ENCODE peak calls at places on chromosomes 3 and 15, in eight cellular contexts. H is activated CD8-positive, alpha-beta T cell treated with anti-CD3 and anti-CD28 coated beads for 36 hours; B is choroid plexus epithelial cell; C is astrocyte of the spinal cord; Y is fibroblast of pulmonary artery; P is HepG2; G is left ventricle myocardium inferior; N is nephron progenitor cell. W is an unnamed sample.

GRCh38 chr3:46845397-46845859 is 17.8 kb downstream of the MYL3 start:
- DNase-seq in H (peak), B (peak), C (peak), Y (peak), P (no peak), G (peak), N (peak), W (peak)

GRCh38 chr15:90046289-90046688 is 45.2 kb downstream of the ZNF710 start:
- DNase-seq in H (no peak), B (no peak), C (no peak), Y (no peak), P (no peak), G (no peak), N (no peak), W (no peak)

GRCh38 chr3:114863848-114864247 is 283.2 kb downstream of the ZBTB20 start:
- DNase-seq in H (no peak), B (peak), C (no peak), Y (no peak), P (no peak), G (no peak), N (no peak), W (peak)

GRCh38 chr3:186080849-186081438 is 27.9 kb downstream of the ETV5 start:
- DNase-seq in H (no peak), B (no peak), C (no peak), Y (no peak), P (no peak), G (no peak), N (no peak), W (no peak)

GRCh38 chr15:47570451-47570850 is 146.9 kb upstream of the SEMA6D start:
- DNase-seq in H (no peak), B (no peak), C (no peak), Y (no peak), P (no peak), G (no peak), N (no peak), W (no peak)

GRCh38 chr15:88834211-88834812 is 31.1 kb downstream of the ACAN start:
- DNase-seq in H (peak), B (peak), C (peak), Y (peak), P (no peak), G (peak), N (peak), W (no peak)

GRCh38 chr3:141646760-141647561 is 91.1 kb upstream of the RNF7 start:
- DNase-seq in H (no peak), B (peak), C (peak), Y (peak), P (peak), G (no peak), N (no peak), W (no peak)

GRCh38 chr15:76968310-76968709 is 26.6 kb upstream of the PSTPIP1 start:
- DNase-seq in H (no peak), B (no peak), C (no peak), Y (peak), P (no peak), G (no peak), N (no peak), W (no peak)

GRCh38 chr3:57778499-57778898 is 22.4 kb downstream of the SLMAP start:
- DNase-seq in H (no peak), B (peak), C (no peak), Y (peak), P (no peak), G (no peak), N (no peak), W (no peak)

GRCh38 chr15:74234598-74234875 is 1.6 kb upstream of the CCDC33 start:
- DNase-seq in H (no peak), B (no peak), C (no peak), Y (no peak), P (no peak), G (no peak), N (no peak), W (no peak)

GRCh38 chr3:59240856-59241255 is 191.0 kb upstream of the CFAP20DC start:
- DNase-seq in H (no peak), B (no peak), C (no peak), Y (no peak), P (no peak), G (no peak), N (no peak), W (no peak)

GRCh38 chr3:197519801-197520211 is 36.0 kb downstream of the BDH1 start:
- DNase-seq in H (no peak), B (no peak), C (no peak), Y (no peak), P (no peak), G (no peak), N (no peak), W (no peak)

GRCh38 chr15:56369234-56369633 is 4.0 kb downstream of the TEX9 start:
- DNase-seq in H (no peak), B (no peak), C (no peak), Y (no peak), P (no peak), G (no peak), N (no peak), W (no peak)

GRCh38 chr3:183210862-183211341 is 42.2 kb upstream of the B3GNT5 start:
- DNase-seq in H (peak), B (no peak), C (no peak), Y (no peak), P (no peak), G (no peak), N (no peak), W (no peak)

GRCh38 chr15:81098884-81099601 is 35.0 kb upstream of the CFAP161 start:
- DNase-seq in H (no peak), B (no peak), C (no peak), Y (peak), P (no peak), G (peak), N (no peak), W (no peak)

GRCh38 chr3:109023656-109024254 is 70.1 kb upstream of the GUCA1C start:
- DNase-seq in H (peak), B (peak), C (peak), Y (peak), P (peak), G (no peak), N (peak), W (peak)

GRCh38 chr15:62638220-62638619 is 404.3 kb upstream of the TPM1 start:
- DNase-seq in H (no peak), B (no peak), C (no peak), Y (no peak), P (no peak), G (no peak), N (no peak), W (no peak)

GRCh38 chr15:88954431-88955277 is 41.5 kb upstream of the MFGE8 start:
- DNase-seq in H (no peak), B (peak), C (peak), Y (peak), P (no peak), G (peak), N (peak), W (no peak)

GRCh38 chr3:176505878-176506621 is 691.2 kb downstream of the TBL1XR1 start:
- DNase-seq in H (no peak), B (no peak), C (no peak), Y (no peak), P (no peak), G (no peak), N (no peak), W (no peak)

GRCh38 chr3:189714991-189715961 is 84.1 kb downstream of the TP63 start:
- DNase-seq in H (no peak), B (peak), C (peak), Y (peak), P (no peak), G (no peak), N (no peak), W (peak)

GRCh38 chr3:177744873-177745646 is 547.8 kb upstream of the TBL1XR1 start:
- DNase-seq in H (no peak), B (peak), C (peak), Y (peak), P (no peak), G (peak), N (no peak), W (no peak)

GRCh38 chr3:31041161-31041978 is 146.9 kb upstream of the GADL1 start:
- DNase-seq in H (no peak), B (peak), C (peak), Y (peak), P (peak), G (no peak), N (no peak), W (no peak)

GRCh38 chr3:51408021-51408420 is 16.9 kb downstream of the RBM15B start:
- DNase-seq in H (no peak), B (no peak), C (no peak), Y (no peak), P (no peak), G (no peak), N (no peak), W (no peak)

DNA sequence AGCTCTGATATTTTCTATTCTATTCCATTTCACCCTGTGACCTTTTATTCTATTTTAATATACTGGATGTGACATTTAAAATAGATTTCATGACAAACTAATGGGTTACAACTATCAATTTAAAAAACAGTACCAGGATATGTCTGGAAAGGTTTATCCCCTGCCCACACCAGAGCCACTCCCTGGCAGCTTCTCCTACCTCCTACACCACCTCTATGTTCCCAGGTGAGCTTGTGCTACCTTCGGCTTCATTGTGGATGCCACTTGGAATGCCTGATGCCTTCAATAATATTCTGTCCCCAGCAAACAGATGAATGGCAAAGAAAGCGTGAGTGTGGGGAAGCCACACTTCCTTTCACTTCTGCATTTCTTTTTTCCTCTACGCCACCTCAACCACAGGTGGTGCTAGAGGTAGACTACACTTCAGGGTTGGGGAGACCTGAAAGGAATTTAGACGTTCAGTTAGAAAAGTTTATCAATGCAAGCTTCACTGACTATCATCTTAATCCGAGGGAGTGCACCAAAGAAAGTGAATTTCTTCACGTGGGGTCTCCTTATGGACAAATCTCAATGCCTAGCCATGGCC is 213.0 kb downstream of the SSR3 start:
- DNase-seq in H (no peak), B (no peak), C (no peak), Y (no peak), P (no peak), G (no peak), N (no peak), W (peak)
- TF ChIP-seq CTCF in H (no peak), B (no peak), C (no peak), Y (no peak), P (no peak), G (no peak), N (no peak), W (peak)

GRCh38 chr3:160842021-160843005 is 86.3 kb downstream of the PPM1L start:
- DNase-seq in H (no peak), B (no peak), C (no peak), Y (no peak), P (no peak), G (no peak), N (no peak), W (no peak)

GRCh38 chr3:160837394-160837975 is 81.5 kb downstream of the PPM1L start:
- DNase-seq in H (peak), B (no peak), C (no peak), Y (no peak), P (no peak), G (no peak), N (peak), W (no peak)

GRCh38 chr3:160840590-160840989 is 84.6 kb downstream of the PPM1L start:
- DNase-seq in H (no peak), B (no peak), C (no peak), Y (no peak), P (no peak), G (no peak), N (no peak), W (no peak)

GRCh38 chr3:160841455-160841854 is 85.4 kb downstream of the PPM1L start:
- DNase-seq in H (no peak), B (no peak), C (no peak), Y (no peak), P (no peak), G (no peak), N (no peak), W (no peak)
- TF ChIP-seq CTCF in H (no peak), B (no peak), C (no peak), Y (no peak), P (no peak), G (peak), N (no peak), W (peak)

DNA sequence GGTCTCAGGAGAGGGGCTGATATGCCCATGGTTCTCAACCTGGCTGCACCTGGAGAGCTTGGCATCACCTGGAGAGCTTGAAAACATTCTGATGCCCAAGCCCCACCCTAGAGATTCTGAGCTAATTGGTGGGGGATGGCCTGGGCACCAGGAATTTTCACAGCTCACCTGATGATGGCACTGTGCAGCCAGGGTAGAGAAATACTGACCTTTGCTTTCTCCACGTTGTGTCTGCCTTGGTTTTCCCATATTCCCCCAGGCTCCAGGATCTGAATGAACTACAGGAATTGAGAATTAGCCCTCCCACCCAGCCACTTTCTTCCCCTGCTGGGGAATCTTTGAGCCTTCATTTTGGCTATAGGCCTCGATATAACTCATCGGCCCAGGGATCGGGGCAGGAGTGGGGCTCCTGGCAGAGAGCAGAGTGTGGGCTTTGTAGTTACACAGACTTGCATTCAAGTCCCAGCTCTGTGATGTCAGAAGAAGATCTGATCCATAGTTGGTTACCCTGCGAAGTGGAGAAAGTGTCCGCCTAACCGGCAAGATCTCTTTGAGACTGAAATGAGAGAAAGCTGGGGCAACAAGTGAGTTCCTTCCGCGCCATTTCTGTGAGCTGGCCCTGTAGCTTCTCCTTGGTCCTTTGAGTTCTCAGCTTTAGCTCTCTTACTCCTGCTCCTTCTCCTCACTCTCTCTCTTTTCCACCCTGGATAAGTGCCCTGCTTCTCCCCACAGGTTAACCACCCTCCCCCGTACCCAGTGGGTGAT is 33.1 kb upstream of the UBE2Q2 start:
- DNase-seq in H (peak), B (peak), C (peak), Y (peak), P (peak), G (no peak), N (no peak), W (peak)
- TF ChIP-seq CTCF in H (no peak), B (peak), C (peak), Y (peak), P (peak), G (peak), N (no peak), W (peak)

DNA sequence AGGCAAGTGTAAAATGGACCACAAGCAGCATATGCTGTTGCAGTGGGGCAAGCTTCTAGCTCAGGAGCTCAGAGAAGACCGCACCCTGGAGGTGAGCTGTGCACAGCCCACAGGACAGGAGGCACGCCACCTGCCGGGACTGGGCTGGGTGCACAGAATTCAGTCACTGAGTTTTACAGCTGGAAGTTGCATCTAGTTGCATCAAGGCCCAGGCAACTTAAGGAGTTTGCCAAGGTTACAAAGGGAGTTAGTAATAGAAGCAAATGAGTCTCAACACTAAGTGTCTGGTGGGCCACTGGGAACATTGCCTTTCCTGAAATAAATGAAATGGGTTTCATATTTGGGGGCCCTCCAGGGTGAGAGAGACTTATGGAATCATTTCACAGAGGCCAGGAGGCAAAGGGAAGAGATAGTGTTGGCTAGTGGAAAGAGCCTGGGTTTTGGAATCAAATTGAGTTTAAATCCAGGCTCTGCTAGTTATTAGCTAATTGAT is 36.0 kb upstream of the TIMP4 start:
- DNase-seq in H (peak), B (peak), C (no peak), Y (peak), P (peak), G (no peak), N (no peak), W (no peak)
- TF ChIP-seq CTCF in H (no peak), B (peak), C (no peak), Y (no peak), P (peak), G (no peak), N (no peak), W (peak)

DNA sequence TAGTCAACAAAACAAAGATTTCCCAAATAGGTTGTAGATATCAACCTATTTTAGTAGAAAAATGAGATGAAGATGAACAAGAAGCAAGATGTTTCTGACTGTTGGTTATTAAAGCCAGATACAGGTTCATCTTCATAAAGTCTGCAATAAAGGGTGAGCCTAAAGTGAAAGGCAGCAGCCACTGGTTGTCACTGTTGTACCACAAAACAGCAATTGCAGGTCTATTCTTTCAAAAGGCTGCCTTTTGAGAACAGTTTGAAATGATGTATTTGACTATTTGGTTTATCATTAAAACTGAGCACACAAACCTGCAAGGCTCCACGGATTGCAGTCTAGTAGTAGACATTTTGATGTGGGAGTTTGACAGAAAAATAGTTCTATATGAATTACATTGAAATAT is 543.4 kb downstream of the GBE1 start:
- DNase-seq in H (no peak), B (peak), C (peak), Y (peak), P (peak), G (no peak), N (peak), W (no peak)
- TF ChIP-seq CTCF in H (no peak), B (peak), C (peak), Y (peak), P (peak), G (no peak), N (peak), W (peak)

DNA sequence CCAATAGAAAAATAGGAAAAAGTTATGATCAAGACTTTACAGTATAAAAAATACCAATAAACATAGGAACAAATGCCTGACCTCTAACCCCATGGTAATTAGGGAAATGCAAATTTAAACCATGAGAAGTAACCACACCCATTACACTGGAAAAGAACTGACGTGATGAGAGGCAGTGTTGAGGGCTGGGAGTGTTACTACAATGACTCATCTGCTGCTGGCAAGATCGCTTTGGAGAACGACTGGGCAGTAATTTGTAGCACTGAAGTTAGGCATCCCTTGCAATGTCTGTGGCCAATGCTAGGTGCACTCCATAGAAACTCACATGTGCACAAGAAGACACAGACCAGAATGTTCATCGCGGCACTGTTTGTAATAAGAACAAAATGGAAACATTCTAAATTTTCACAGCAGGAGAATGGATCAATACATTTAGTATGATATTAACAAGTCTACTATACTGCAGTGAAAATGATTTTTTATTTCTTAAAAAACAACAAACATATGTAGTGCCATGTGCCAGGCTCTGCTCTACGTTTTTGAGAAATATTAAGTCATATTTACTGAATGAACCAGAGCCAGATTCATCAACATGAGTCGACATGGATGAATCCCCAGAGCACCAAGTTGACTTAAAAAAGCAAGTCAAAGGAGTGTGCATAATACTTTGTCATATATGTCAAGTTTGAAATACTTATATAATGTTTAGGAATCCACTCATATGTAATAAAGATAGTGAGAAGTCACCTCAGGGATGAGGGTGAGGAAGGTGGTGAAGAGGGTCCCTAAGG is 37.6 kb upstream of the EPHB3 start:
- DNase-seq in H (peak), B (peak), C (peak), Y (peak), P (no peak), G (no peak), N (no peak), W (no peak)
- TF ChIP-seq CTCF in H (no peak), B (no peak), C (no peak), Y (no peak), P (no peak), G (no peak), N (no peak), W (no peak)

GRCh38 chr3:192914873-192915272 is 2.8 kb downstream of the MB21D2 start:
- DNase-seq in H (no peak), B (no peak), C (no peak), Y (no peak), P (no peak), G (no peak), N (no peak), W (no peak)

GRCh38 chr3:192913540-192913939 is 4.1 kb downstream of the MB21D2 start:
- DNase-seq in H (no peak), B (no peak), C (no peak), Y (no peak), P (no peak), G (no peak), N (no peak), W (no peak)

GRCh38 chr3:192916455-192917257 is 1.0 kb downstream of the MB21D2 start:
- DNase-seq in H (peak), B (peak), C (peak), Y (peak), P (peak), G (peak), N (peak), W (peak)

GRCh38 chr3:192915724-192916123 is 1.9 kb downstream of the MB21D2 start:
- DNase-seq in H (no peak), B (no peak), C (no peak), Y (peak), P (no peak), G (no peak), N (no peak), W (no peak)

GRCh38 chr3:192915306-192915705 is 2.4 kb downstream of the MB21D2 start:
- DNase-seq in H (no peak), B (peak), C (peak), Y (peak), P (peak), G (no peak), N (no peak), W (peak)
- TF ChIP-seq CTCF in H (no peak), B (peak), C (peak), Y (peak), P (peak), G (peak), N (no peak), W (peak)